ENCODE peak calls at places on chromosome 15, in eight cellular contexts. One of them, this sample, is unnamed.

GRCh38 chr15:99976000-99976399 is 242.8 kb upstream of the LYSMD4 start:
- DNase-seq in EH: no peak
- DNase-seq in LHCN-M2: no peak
- DNase-seq in A172: no peak
- DNase-seq in endothelial cell: no peak
- DNase-seq in lower lobe of right lung: no peak
- DNase-seq in NCI-H510A treated with DMSO at 0.1 percent for 48 hours: no peak
- DNase-seq in globus pallidus: no peak
- DNase-seq in this sample: no peak

GRCh38 chr15:51499379-51499976 is 123.1 kb downstream of the DMXL2 start:
- DNase-seq in EH: peak
- DNase-seq in LHCN-M2: peak
- DNase-seq in A172: peak
- DNase-seq in endothelial cell: no peak
- DNase-seq in lower lobe of right lung: no peak
- DNase-seq in NCI-H510A treated with DMSO at 0.1 percent for 48 hours: no peak
- DNase-seq in globus pallidus: peak
- DNase-seq in this sample: peak

GRCh38 chr15:96326551-96327154 is 3.8 kb upstream of the NR2F2 start:
- DNase-seq in EH: peak
- DNase-seq in LHCN-M2: peak
- DNase-seq in A172: peak
- DNase-seq in endothelial cell: no peak
- DNase-seq in lower lobe of right lung: peak
- DNase-seq in NCI-H510A treated with DMSO at 0.1 percent for 48 hours: peak
- DNase-seq in globus pallidus: no peak
- DNase-seq in this sample: no peak

GRCh38 chr15:28955686-28956421 is 70.1 kb downstream of the APBA2 start:
- DNase-seq in EH: peak
- DNase-seq in LHCN-M2: no peak
- DNase-seq in A172: peak
- DNase-seq in endothelial cell: no peak
- DNase-seq in lower lobe of right lung: no peak
- DNase-seq in NCI-H510A treated with DMSO at 0.1 percent for 48 hours: no peak
- DNase-seq in globus pallidus: no peak
- DNase-seq in this sample: no peak

GRCh38 chr15:42608110-42608531 is 32.7 kb downstream of the STARD9 start:
- DNase-seq in EH: peak
- DNase-seq in LHCN-M2: peak
- DNase-seq in A172: peak
- DNase-seq in endothelial cell: no peak
- DNase-seq in lower lobe of right lung: peak
- DNase-seq in NCI-H510A treated with DMSO at 0.1 percent for 48 hours: no peak
- DNase-seq in globus pallidus: no peak
- DNase-seq in this sample: peak

GRCh38 chr15:71042356-71042922 is 72.8 kb upstream of the THSD4 start:
- DNase-seq in EH: peak
- DNase-seq in LHCN-M2: no peak
- DNase-seq in A172: no peak
- DNase-seq in endothelial cell: no peak
- DNase-seq in lower lobe of right lung: no peak
- DNase-seq in NCI-H510A treated with DMSO at 0.1 percent for 48 hours: no peak
- DNase-seq in globus pallidus: no peak
- DNase-seq in this sample: no peak

GRCh38 chr15:33618300-33618699 is 307.5 kb downstream of the RYR3 start:
- DNase-seq in EH: no peak
- DNase-seq in LHCN-M2: peak
- DNase-seq in A172: no peak
- DNase-seq in endothelial cell: no peak
- DNase-seq in lower lobe of right lung: no peak
- DNase-seq in NCI-H510A treated with DMSO at 0.1 percent for 48 hours: no peak
- DNase-seq in globus pallidus: no peak
- DNase-seq in this sample: no peak

GRCh38 chr15:58221591-58222241 is 83.5 kb downstream of the AQP9 start:
- DNase-seq in EH: peak
- DNase-seq in LHCN-M2: peak
- DNase-seq in A172: peak
- DNase-seq in endothelial cell: peak
- DNase-seq in lower lobe of right lung: peak
- DNase-seq in NCI-H510A treated with DMSO at 0.1 percent for 48 hours: no peak
- DNase-seq in globus pallidus: no peak
- DNase-seq in this sample: no peak

GRCh38 chr15:85419200-85419599 is 38.8 kb downstream of the AKAP13 start:
- DNase-seq in EH: no peak
- DNase-seq in LHCN-M2: no peak
- DNase-seq in A172: no peak
- DNase-seq in endothelial cell: no peak
- DNase-seq in lower lobe of right lung: no peak
- DNase-seq in NCI-H510A treated with DMSO at 0.1 percent for 48 hours: no peak
- DNase-seq in globus pallidus: no peak
- DNase-seq in this sample: no peak

GRCh38 chr15:57509965-57510364 is 81.7 kb upstream of the MYZAP start:
- DNase-seq in EH: no peak
- DNase-seq in LHCN-M2: peak
- DNase-seq in A172: no peak
- DNase-seq in endothelial cell: no peak
- DNase-seq in lower lobe of right lung: no peak
- DNase-seq in NCI-H510A treated with DMSO at 0.1 percent for 48 hours: peak
- DNase-seq in globus pallidus: no peak
- DNase-seq in this sample: peak

GRCh38 chr15:74179101-74179841 is 5.8 kb downstream of the ISLR start:
- DNase-seq in EH: peak
- DNase-seq in LHCN-M2: peak
- DNase-seq in A172: peak
- DNase-seq in endothelial cell: no peak
- DNase-seq in lower lobe of right lung: peak
- DNase-seq in NCI-H510A treated with DMSO at 0.1 percent for 48 hours: no peak
- DNase-seq in globus pallidus: no peak
- DNase-seq in this sample: no peak

GRCh38 chr15:71296032-71296686 is 180.9 kb downstream of the THSD4 start:
- DNase-seq in EH: peak
- DNase-seq in LHCN-M2: peak
- DNase-seq in A172: peak
- DNase-seq in endothelial cell: no peak
- DNase-seq in lower lobe of right lung: no peak
- DNase-seq in NCI-H510A treated with DMSO at 0.1 percent for 48 hours: no peak
- DNase-seq in globus pallidus: no peak
- DNase-seq in this sample: no peak

GRCh38 chr15:78182336-78182700 is 33.2 kb downstream of the IDH3A start:
- DNase-seq in EH: no peak
- DNase-seq in LHCN-M2: no peak
- DNase-seq in A172: no peak
- DNase-seq in endothelial cell: no peak
- DNase-seq in lower lobe of right lung: no peak
- DNase-seq in NCI-H510A treated with DMSO at 0.1 percent for 48 hours: no peak
- DNase-seq in globus pallidus: no peak
- DNase-seq in this sample: peak

GRCh38 chr15:84911879-84912660 is 27.6 kb downstream of the SLC28A1 start:
- DNase-seq in EH: peak
- DNase-seq in LHCN-M2: peak
- DNase-seq in A172: peak
- DNase-seq in endothelial cell: no peak
- DNase-seq in lower lobe of right lung: no peak
- DNase-seq in NCI-H510A treated with DMSO at 0.1 percent for 48 hours: no peak
- DNase-seq in globus pallidus: peak
- DNase-seq in this sample: no peak

GRCh38 chr15:68518046-68518445 is 60.7 kb upstream of the CORO2B start:
- DNase-seq in EH: peak
- DNase-seq in LHCN-M2: no peak
- DNase-seq in A172: no peak
- DNase-seq in endothelial cell: no peak
- DNase-seq in lower lobe of right lung: no peak
- DNase-seq in NCI-H510A treated with DMSO at 0.1 percent for 48 hours: no peak
- DNase-seq in globus pallidus: no peak
- DNase-seq in this sample: no peak

GRCh38 chr15:101501703-101502373 is 12.3 kb upstream of the PCSK6 start:
- DNase-seq in EH: peak
- DNase-seq in LHCN-M2: peak
- DNase-seq in A172: no peak
- DNase-seq in endothelial cell: peak
- DNase-seq in lower lobe of right lung: peak
- DNase-seq in NCI-H510A treated with DMSO at 0.1 percent for 48 hours: no peak
- DNase-seq in globus pallidus: peak
- DNase-seq in this sample: peak

GRCh38 chr15:75718326-75718725 is 5.7 kb upstream of the CSPG4 start:
- DNase-seq in EH: peak
- DNase-seq in LHCN-M2: peak
- DNase-seq in A172: peak
- DNase-seq in endothelial cell: no peak
- DNase-seq in lower lobe of right lung: no peak
- DNase-seq in NCI-H510A treated with DMSO at 0.1 percent for 48 hours: no peak
- DNase-seq in globus pallidus: no peak
- DNase-seq in this sample: no peak

GRCh38 chr15:52527196-52527897 is 1.3 kb downstream of the MYO5A start:
- DNase-seq in EH: no peak
- DNase-seq in LHCN-M2: no peak
- DNase-seq in A172: no peak
- DNase-seq in endothelial cell: no peak
- DNase-seq in lower lobe of right lung: no peak
- DNase-seq in NCI-H510A treated with DMSO at 0.1 percent for 48 hours: no peak
- DNase-seq in globus pallidus: no peak
- DNase-seq in this sample: no peak

GRCh38 chr15:73994912-73995622 is 551 bp downstream of the PML start:
- DNase-seq in EH: peak
- DNase-seq in LHCN-M2: no peak
- DNase-seq in A172: no peak
- DNase-seq in endothelial cell: no peak
- DNase-seq in lower lobe of right lung: peak
- DNase-seq in NCI-H510A treated with DMSO at 0.1 percent for 48 hours: no peak
- DNase-seq in globus pallidus: no peak
- DNase-seq in this sample: no peak

GRCh38 chr15:81480645-81481053 is 106.6 kb upstream of the TMC3 start:
- DNase-seq in EH: peak
- DNase-seq in LHCN-M2: peak
- DNase-seq in A172: peak
- DNase-seq in endothelial cell: peak
- DNase-seq in lower lobe of right lung: no peak
- DNase-seq in NCI-H510A treated with DMSO at 0.1 percent for 48 hours: peak
- DNase-seq in globus pallidus: peak
- DNase-seq in this sample: peak

GRCh38 chr15:101156509-101157159 is 95.2 kb downstream of the CHSY1 start:
- DNase-seq in EH: peak
- DNase-seq in LHCN-M2: peak
- DNase-seq in A172: peak
- DNase-seq in endothelial cell: no peak
- DNase-seq in lower lobe of right lung: peak
- DNase-seq in NCI-H510A treated with DMSO at 0.1 percent for 48 hours: no peak
- DNase-seq in globus pallidus: no peak
- DNase-seq in this sample: peak